ENCODE peak calls at places on chromosomes 5 and 9, in nine cellular contexts. W, R, B, M, H, Q, L, E and Z are unnamed samples.

GRCh38 chr5:7926296-7926695 is 57.3 kb downstream of the MTRR start:
- DNase-seq in W (no peak), R (no peak), B (no peak), M (no peak), H (no peak), Q (no peak), L (peak), E (no peak), Z (no peak)

GRCh38 chr5:159972538-159973362 is 36.2 kb upstream of the TTC1 start:
- DNase-seq in W (no peak), R (no peak), B (no peak), M (peak), H (no peak), Q (no peak), L (no peak), E (no peak), Z (no peak)

GRCh38 chr9:127206666-127207065 is 57.9 kb upstream of the GARNL3 start:
- DNase-seq in W (no peak), R (no peak), B (no peak), M (no peak), H (no peak), Q (no peak), L (no peak), E (no peak), Z (no peak)

GRCh38 chr9:127588740-127589506 is 23.2 kb upstream of the STXBP1 start:
- DNase-seq in W (no peak), R (no peak), B (no peak), M (no peak), H (no peak), Q (no peak), L (no peak), E (no peak), Z (no peak)

GRCh38 chr5:178460598-178461425 is 129.4 kb downstream of the COL23A1 start:
- DNase-seq in W (peak), R (no peak), B (peak), M (peak), H (peak), Q (peak), L (peak), E (peak), Z (no peak)

GRCh38 chr5:6875376-6875775 is 162.1 kb downstream of the TENT4A start:
- DNase-seq in W (no peak), R (no peak), B (peak), M (no peak), H (no peak), Q (no peak), L (no peak), E (no peak), Z (no peak)

GRCh38 chr9:107711528-107711927 is 222.0 kb upstream of the KLF4 start:
- DNase-seq in W (no peak), R (no peak), B (no peak), M (no peak), H (no peak), Q (peak), L (peak), E (no peak), Z (no peak)

GRCh38 chr5:116441223-116441622 is 133.4 kb downstream of the SEMA6A start:
- DNase-seq in W (no peak), R (no peak), B (no peak), M (peak), H (no peak), Q (no peak), L (no peak), E (no peak), Z (no peak)

GRCh38 chr9:106835840-106836239 is 27.1 kb upstream of the ZNF462 start:
- DNase-seq in W (no peak), R (no peak), B (no peak), M (no peak), H (no peak), Q (no peak), L (no peak), E (no peak), Z (no peak)

GRCh38 chr9:68513385-68513784 is 27.3 kb downstream of the TMEM252 start:
- DNase-seq in W (no peak), R (no peak), B (no peak), M (no peak), H (no peak), Q (no peak), L (no peak), E (no peak), Z (no peak)

GRCh38 chr5:89313044-89313443 is 430.1 kb upstream of the MEF2C start:
- DNase-seq in W (no peak), R (no peak), B (no peak), M (no peak), H (no peak), Q (no peak), L (peak), E (no peak), Z (no peak)

GRCh38 chr5:31935702-31936347 is 238.3 kb downstream of the GOLPH3 start:
- DNase-seq in W (no peak), R (no peak), B (no peak), M (no peak), H (peak), Q (peak), L (no peak), E (peak), Z (no peak)

GRCh38 chr5:140262839-140263238 is 40.1 kb downstream of the PFDN1 start:
- DNase-seq in W (no peak), R (no peak), B (no peak), M (no peak), H (no peak), Q (no peak), L (no peak), E (no peak), Z (no peak)

GRCh38 chr5:115337882-115338281 is 41.4 kb upstream of the CCDC112 start:
- DNase-seq in W (no peak), R (no peak), B (no peak), M (no peak), H (no peak), Q (no peak), L (no peak), E (no peak), Z (no peak)

GRCh38 chr9:115595951-115596742 is 478.2 kb upstream of the TNC start:
- DNase-seq in W (no peak), R (no peak), B (no peak), M (no peak), H (no peak), Q (peak), L (peak), E (no peak), Z (no peak)

GRCh38 chr5:180648658-180649296 is 623 bp downstream of the FLT4 start:
- DNase-seq in W (no peak), R (peak), B (no peak), M (peak), H (no peak), Q (no peak), L (no peak), E (no peak), Z (no peak)

GRCh38 chr5:166022065-166022464 is 2269.4 kb upstream of the WWC1 start:
- DNase-seq in W (no peak), R (no peak), B (no peak), M (no peak), H (no peak), Q (no peak), L (no peak), E (no peak), Z (no peak)

GRCh38 chr5:36683821-36684434 is 77.5 kb downstream of the SLC1A3 start:
- DNase-seq in W (no peak), R (peak), B (no peak), M (no peak), H (no peak), Q (peak), L (peak), E (peak), Z (no peak)

GRCh38 chr9:27053369-27054057 is 48.0 kb upstream of the LRRC19 start:
- DNase-seq in W (no peak), R (no peak), B (no peak), M (no peak), H (no peak), Q (no peak), L (peak), E (no peak), Z (no peak)

GRCh38 chr9:121322037-121322736 is 47.9 kb downstream of the STOM start:
- DNase-seq in W (no peak), R (no peak), B (no peak), M (no peak), H (no peak), Q (no peak), L (peak), E (no peak), Z (no peak)

GRCh38 chr9:130692365-130692764 is 1.2 kb upstream of the EXOSC2 start:
- DNase-seq in W (no peak), R (no peak), B (no peak), M (peak), H (peak), Q (no peak), L (peak), E (no peak), Z (no peak)

GRCh38 chr5:140251527-140251973 is 51.4 kb downstream of the PFDN1 start:
- DNase-seq in W (no peak), R (no peak), B (no peak), M (no peak), H (no peak), Q (peak), L (peak), E (peak), Z (peak)

GRCh38 chr5:169415948-169416347 is 115.0 kb upstream of the SLIT3 start:
- DNase-seq in W (no peak), R (no peak), B (no peak), M (no peak), H (no peak), Q (no peak), L (no peak), E (no peak), Z (no peak)

GRCh38 chr5:100855940-100856339 is 47.1 kb downstream of the ST8SIA4 start:
- DNase-seq in W (no peak), R (no peak), B (no peak), M (no peak), H (no peak), Q (no peak), L (no peak), E (no peak), Z (no peak)
- H3K4me3 ChIP-seq in W (no peak), R (no peak), B (no peak), M (no peak), H (no peak), Q (no peak), L (no peak), E (no peak), Z (no peak)

DNA sequence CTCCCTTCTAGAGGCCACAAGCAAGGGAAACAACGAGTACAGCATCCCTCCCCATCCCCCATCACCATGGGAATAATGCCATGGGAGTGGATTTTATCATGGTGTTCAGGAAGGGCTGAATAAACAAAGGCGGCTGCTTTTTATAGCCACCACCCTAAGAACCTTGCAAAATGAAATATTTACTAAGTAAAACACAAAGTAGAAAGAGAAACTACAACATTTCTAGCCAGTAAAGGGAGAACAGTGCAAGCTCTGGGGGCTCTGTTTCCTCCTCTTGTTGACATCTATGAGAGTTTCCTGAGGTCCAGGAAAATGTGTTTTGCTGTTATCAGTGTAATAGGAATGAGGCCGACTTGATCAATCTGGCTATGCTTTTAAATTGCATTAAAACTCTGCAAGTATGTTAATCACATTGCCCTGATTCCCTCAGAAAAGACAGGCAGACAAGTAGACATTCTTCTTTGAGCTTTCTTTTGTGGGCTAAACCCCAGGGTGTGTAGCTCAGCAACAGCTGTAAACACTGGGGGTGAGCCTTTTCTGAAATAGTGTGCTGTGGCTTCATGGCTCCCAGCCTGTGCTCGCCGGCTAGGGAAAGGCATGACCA is 31.1 kb downstream of the SV2C start:
- DNase-seq in W (no peak), R (no peak), B (no peak), M (no peak), H (no peak), Q (peak), L (no peak), E (peak), Z (peak)
- H3K4me3 ChIP-seq in W (no peak), R (no peak), B (no peak), M (no peak), H (no peak), Q (no peak), L (no peak), E (no peak), Z (no peak)

DNA sequence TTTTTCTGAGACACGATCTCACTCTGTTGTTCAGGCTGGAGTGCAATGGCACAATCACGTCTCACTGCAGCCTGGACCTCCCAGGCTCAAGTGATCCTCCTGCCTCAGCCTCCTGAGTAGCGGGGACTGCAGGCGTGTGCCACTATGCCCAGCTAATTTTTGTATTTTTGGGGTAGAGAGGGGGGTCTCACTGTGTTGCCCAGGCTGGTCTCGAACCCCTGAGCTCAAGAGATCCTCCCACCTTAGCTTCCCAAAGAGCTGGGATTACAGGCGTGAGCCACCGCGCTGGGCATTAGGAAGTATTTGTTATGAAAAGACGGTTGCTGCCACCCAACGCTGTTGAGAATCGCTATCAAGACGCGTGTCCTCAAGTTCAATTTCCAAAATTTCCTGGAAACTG is 180.9 kb upstream of the TBCA start:
- DNase-seq in W (no peak), R (no peak), B (no peak), M (no peak), H (no peak), Q (no peak), L (no peak), E (no peak), Z (no peak)
- H3K4me3 ChIP-seq in W (no peak), R (no peak), B (no peak), M (peak), H (no peak), Q (no peak), L (no peak), E (no peak), Z (no peak)

GRCh38 chr9:114098660-114099522 is at the start of gene KIF12:
- DNase-seq in W (no peak), R (no peak), B (peak), M (peak), H (no peak), Q (peak), L (no peak), E (peak), Z (no peak)
- H3K4me3 ChIP-seq in W (peak), R (no peak), B (peak), M (peak), H (peak), Q (peak), L (peak), E (peak), Z (no peak)

GRCh38 chr5:42992035-42992570 is 48.0 kb downstream of the ANXA2R start:
- DNase-seq in W (peak), R (peak), B (peak), M (peak), H (peak), Q (peak), L (peak), E (peak), Z (peak)

GRCh38 chr5:42989198-42989597 is 50.9 kb downstream of the ANXA2R start:
- DNase-seq in W (no peak), R (no peak), B (no peak), M (no peak), H (no peak), Q (no peak), L (no peak), E (no peak), Z (no peak)

GRCh38 chr5:42991477-42992034 is 48.6 kb downstream of the ANXA2R start:
- DNase-seq in W (no peak), R (no peak), B (no peak), M (no peak), H (no peak), Q (no peak), L (no peak), E (no peak), Z (no peak)

GRCh38 chr5:42988568-42988967 is 51.6 kb downstream of the ANXA2R start:
- DNase-seq in W (no peak), R (no peak), B (no peak), M (no peak), H (no peak), Q (no peak), L (no peak), E (no peak), Z (no peak)

GRCh38 chr5:42990892-42991291 is 49.2 kb downstream of the ANXA2R start:
- DNase-seq in W (no peak), R (no peak), B (no peak), M (no peak), H (no peak), Q (no peak), L (no peak), E (no peak), Z (no peak)
- H3K4me3 ChIP-seq in W (peak), R (no peak), B (no peak), M (peak), H (no peak), Q (no peak), L (peak), E (no peak), Z (no peak)

GRCh38 chr9:89436326-89436725 is 61.6 kb downstream of the SEMA4D start:
- DNase-seq in W (no peak), R (no peak), B (no peak), M (no peak), H (no peak), Q (no peak), L (no peak), E (no peak), Z (no peak)

GRCh38 chr9:89436963-89437625 is 60.8 kb downstream of the SEMA4D start:
- DNase-seq in W (no peak), R (no peak), B (no peak), M (no peak), H (no peak), Q (no peak), L (no peak), E (peak), Z (peak)

GRCh38 chr9:89433826-89434225 is 64.1 kb downstream of the SEMA4D start:
- DNase-seq in W (no peak), R (no peak), B (no peak), M (no peak), H (no peak), Q (peak), L (peak), E (no peak), Z (no peak)

GRCh38 chr9:89434636-89435314 is 63.1 kb downstream of the SEMA4D start:
- DNase-seq in W (no peak), R (no peak), B (no peak), M (no peak), H (no peak), Q (no peak), L (no peak), E (no peak), Z (no peak)

DNA sequence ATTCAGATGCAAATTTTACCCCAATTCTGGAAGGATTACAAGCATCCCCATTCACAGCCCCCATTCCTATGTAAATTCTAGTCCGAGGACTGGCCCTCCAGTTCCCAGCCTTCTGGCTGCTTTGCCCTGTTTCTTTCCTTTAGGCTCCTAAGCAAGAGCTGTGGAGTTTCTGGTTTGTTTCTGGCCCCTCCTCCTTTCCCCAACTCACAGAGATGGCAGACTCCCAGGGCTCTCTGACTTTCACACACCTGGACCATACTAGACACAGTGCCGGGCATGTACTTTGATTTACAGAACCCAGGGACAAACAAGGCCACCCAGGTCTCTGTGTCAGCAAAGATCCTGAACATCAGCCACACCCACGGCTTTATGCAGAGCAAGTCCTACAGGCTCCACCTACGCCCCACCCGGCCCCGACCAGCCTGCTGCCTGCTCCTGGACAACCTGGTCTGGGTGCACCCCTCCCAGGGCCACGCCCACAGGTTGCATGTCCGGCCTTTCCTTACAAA is 62.5 kb downstream of the SEMA4D start:
- DNase-seq in W (no peak), R (no peak), B (peak), M (peak), H (no peak), Q (no peak), L (no peak), E (peak), Z (no peak)
- H3K4me3 ChIP-seq in W (no peak), R (no peak), B (no peak), M (peak), H (no peak), Q (no peak), L (no peak), E (no peak), Z (no peak)

GRCh38 chr5:60257852-60258251 is 364.3 kb upstream of the PDE4D start:
- DNase-seq in W (no peak), R (no peak), B (no peak), M (no peak), H (no peak), Q (peak), L (no peak), E (peak), Z (no peak)
- H3K4me3 ChIP-seq in W (no peak), R (no peak), B (no peak), M (no peak), H (no peak), Q (no peak), L (no peak), E (no peak), Z (no peak)

DNA sequence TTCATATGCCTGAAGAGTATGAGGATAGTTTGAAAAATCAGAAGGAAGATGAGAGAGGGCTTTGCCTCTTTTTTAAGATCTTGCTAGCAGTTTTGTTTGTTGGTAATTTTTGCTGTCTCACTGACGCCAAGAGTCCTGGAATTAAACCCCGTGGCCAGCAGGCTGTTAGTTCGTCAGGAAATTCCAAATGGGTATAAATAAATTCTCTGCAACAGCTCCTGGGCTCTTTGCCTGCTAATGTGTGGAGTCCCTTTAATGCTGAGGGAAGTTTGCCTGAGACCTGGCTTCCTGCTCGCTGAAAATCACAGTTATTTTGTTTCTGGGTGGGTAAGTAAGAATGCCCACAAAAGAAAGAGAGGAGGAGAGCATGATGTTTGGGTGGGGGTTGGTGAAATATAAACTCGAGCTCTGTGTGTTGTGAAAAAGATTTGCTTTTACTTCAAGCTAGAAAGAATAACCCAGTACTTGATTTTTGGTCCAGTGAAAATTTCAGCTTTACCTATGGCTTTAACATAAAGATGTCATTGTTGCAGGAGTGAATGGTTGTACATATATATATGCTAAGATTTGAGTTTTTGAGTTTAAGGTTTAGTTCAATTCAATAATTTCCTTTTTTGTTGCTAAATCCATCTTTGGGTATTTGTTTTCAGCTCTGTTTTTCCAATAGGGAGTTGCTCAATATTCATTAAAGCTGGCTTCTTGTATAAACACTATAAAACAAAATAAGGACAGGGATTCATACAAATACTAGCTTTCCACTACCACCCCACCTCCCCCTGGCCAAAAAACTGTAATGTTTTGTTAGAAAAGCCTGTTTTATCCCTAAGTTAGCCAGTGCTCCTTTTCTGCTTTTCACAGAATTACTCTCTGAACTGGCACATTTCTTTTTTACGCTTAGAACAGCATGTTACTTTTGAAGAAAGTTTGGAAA is 147.8 kb upstream of the DMRT1 start:
- DNase-seq in W (no peak), R (peak), B (no peak), M (no peak), H (peak), Q (peak), L (peak), E (no peak), Z (no peak)
- H3K4me3 ChIP-seq in W (peak), R (peak), B (no peak), M (no peak), H (peak), Q (peak), L (peak), E (no peak), Z (no peak)